ENCODE peak calls at places on chromosome 15, in nine cellular contexts. M is transverse colon, Q is HepG2, R is stomach, J is spleen, U is suprapubic skin, C is upper lobe of left lung, G is sigmoid colon, T is breast epithelium. I is an unnamed sample.

GRCh38 chr15:55884223-55884622 is 109.2 kb downstream of the NEDD4 start:
- DNase-seq in G (no peak), M (no peak), J (no peak), R (no peak), T (no peak), U (no peak), Q (no peak), C (no peak), I (no peak)

GRCh38 chr15:50262533-50262932 is 3.0 kb downstream of the HDC start:
- DNase-seq in R (no peak), T (no peak), U (no peak), M (peak; percentile 16), C (no peak), J (no peak), Q (no peak), G (no peak), I (no peak)

GRCh38 chr15:70347766-70348558 is 250.2 kb upstream of the TLE3 start:
- DNase-seq in T (peak; percentile 11), G (no peak), M (no peak), C (no peak), Q (no peak), U (no peak), R (no peak), J (no peak), I (no peak)

GRCh38 chr15:35519536-35520149 is 26.3 kb downstream of the DPH6 start:
- DNase-seq in G (no peak), J (no peak), U (no peak), C (no peak), T (no peak), Q (peak; percentile 45), M (no peak), R (no peak), I (peak; percentile 55)

GRCh38 chr15:41772720-41773331 is 1.5 kb upstream of the MAPKBP1 start:
- DNase-seq in R (peak; percentile 59), T (peak; percentile 57), G (peak; percentile 73), Q (peak; percentile 73), J (no peak), M (peak; percentile 55), U (no peak), C (no peak), I (peak; percentile 59)

GRCh38 chr15:88745696-88746095 is 57.5 kb upstream of the ACAN start:
- DNase-seq in Q (no peak), C (no peak), U (no peak), M (no peak), J (no peak), T (no peak), R (no peak), G (no peak), I (no peak)

GRCh38 chr15:22253676-22254408 is 173.5 kb downstream of the OR4M2 start:
- DNase-seq in R (no peak), U (no peak), J (no peak), M (no peak), C (no peak), Q (no peak), T (no peak), G (no peak), I (no peak)

GRCh38 chr15:64246364-64247189 is 83.8 kb upstream of the PPIB start:
- DNase-seq in R (no peak), Q (peak; percentile 61), G (no peak), T (no peak), M (no peak), U (no peak), J (no peak), C (no peak), I (no peak)

GRCh38 chr15:69679623-69680228 is 227.1 kb downstream of the RPLP1 start:
- DNase-seq in U (no peak), Q (no peak), J (no peak), G (no peak), T (no peak), M (no peak), R (no peak), C (no peak), I (no peak)

GRCh38 chr15:22888120-22888859 is 49.8 kb downstream of the NIPA2 start:
- DNase-seq in T (no peak), C (no peak), U (no peak), G (no peak), M (no peak), Q (no peak), J (no peak), R (no peak), I (no peak)

GRCh38 chr15:56390739-56391267 is 25.6 kb downstream of the TEX9 start:
- DNase-seq in M (no peak), T (no peak), G (no peak), R (no peak), U (no peak), Q (no peak), J (no peak), C (no peak), I (no peak)

GRCh38 chr15:26082069-26082832 is 219.1 kb upstream of the ATP10A start:
- DNase-seq in M (peak; percentile 94), T (peak; percentile 97), Q (peak; percentile 91), R (peak; percentile 96), C (peak; percentile 98), J (peak; percentile 96), G (peak; percentile 98), U (peak; percentile 97), I (peak; percentile 28)

GRCh38 chr15:43799209-43799944 is 643 bp downstream of the SERINC4 start:
- DNase-seq in R (no peak), J (no peak), M (peak; percentile 32), Q (no peak), C (no peak), G (no peak), U (no peak), T (no peak), I (no peak)
- H3K27ac ChIP-seq in R (peak overlapping the region; percentile 83), J (no peak overlapping the region), M (peak overlapping the region; percentile 89), Q (peak overlapping the region; percentile 71), C (peak overlapping the region; percentile 92), G (peak overlapping the region; percentile 90), U (peak overlapping the region; percentile 85), T (peak overlapping the region; percentile 93), I (peak overlapping the region; percentile 52)

GRCh38 chr15:59657635-59658125 is 365 bp upstream of the GTF2A2 start:
- DNase-seq in U (no peak), J (peak; percentile 88), C (peak; percentile 85), G (no peak), M (peak; percentile 12), T (no peak), Q (no peak), R (no peak), I (peak; percentile 34)
- TF ChIP-seq POLR2AphosphoS5 in U (no peak), J (no peak), C (no peak), G (no peak), M (no peak), T (no peak), Q (no peak), R (no peak), I (no peak)

DNA sequence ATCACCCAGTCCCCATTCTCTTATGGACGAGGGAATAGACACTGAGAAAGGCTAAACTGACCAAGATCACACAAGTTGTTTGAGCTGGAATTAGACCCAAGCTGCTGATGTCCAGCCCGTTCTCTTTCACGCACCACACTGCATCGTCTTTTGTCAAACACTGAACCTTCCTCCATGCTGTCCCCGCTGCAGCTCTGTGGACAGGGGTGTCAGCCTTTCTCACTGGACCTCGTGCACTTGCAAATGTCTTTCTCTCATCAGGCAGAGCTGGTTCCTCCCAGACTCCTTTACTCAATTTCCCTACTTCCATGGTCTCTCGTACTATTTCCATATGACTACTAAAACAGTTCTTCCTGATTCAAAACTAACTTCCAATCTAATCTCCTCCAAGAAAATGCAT is 161.6 kb downstream of the MEIS2 start:
- DNase-seq in R (no peak), Q (no peak), M (no peak), G (no peak), U (no peak), J (no peak), C (no peak), T (no peak), I (no peak)
- H3K27ac ChIP-seq in R (no peak overlapping the region), Q (no peak overlapping the region), M (no peak overlapping the region), G (no peak overlapping the region), U (no peak overlapping the region), J (no peak overlapping the region), C (no peak overlapping the region), T (no peak overlapping the region), I (no peak overlapping the region)

DNA sequence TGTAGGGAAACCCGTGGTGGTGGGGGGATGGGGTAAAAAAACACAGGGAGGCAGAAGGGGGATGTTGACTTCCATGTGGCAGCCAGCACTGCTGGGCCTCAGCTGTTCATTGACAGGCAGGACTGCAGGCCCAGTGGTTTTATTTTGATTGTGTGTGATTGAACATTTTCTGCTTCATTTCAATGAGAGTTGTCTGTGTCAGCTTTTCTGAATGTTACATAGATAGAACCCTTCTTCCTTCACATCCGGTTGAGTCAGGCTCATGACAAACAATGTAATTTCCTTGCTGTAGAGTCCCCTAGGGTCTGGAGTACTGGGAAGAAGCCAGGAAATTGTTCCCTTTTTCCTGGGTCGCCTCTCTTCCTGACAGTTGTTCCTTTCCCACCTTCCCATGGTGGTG is 8.2 kb upstream of the RPP25 start:
- DNase-seq in U (no peak), M (no peak), R (no peak), Q (no peak), T (no peak), J (no peak), G (no peak), C (no peak), I (no peak)
- TF ChIP-seq POLR2AphosphoS5 in U (no peak), M (no peak), R (no peak), Q (no peak), T (no peak), J (no peak), G (no peak), C (no peak), I (peak; percentile 48)

GRCh38 chr15:31304736-31305365 is 21.8 kb upstream of the KLF13 start:
- DNase-seq in U (no peak), C (no peak), J (no peak), G (peak; percentile 47), T (no peak), Q (no peak), R (no peak), M (no peak), I (no peak)
- H3K27ac ChIP-seq in U (no peak overlapping the region), C (no peak overlapping the region), J (no peak overlapping the region), G (no peak overlapping the region), T (no peak overlapping the region), Q (no peak overlapping the region), R (no peak overlapping the region), M (no peak overlapping the region), I (no peak overlapping the region)

GRCh38 chr15:81085213-81085612 is 48.9 kb upstream of the CFAP161 start:
- DNase-seq in T (no peak), U (no peak), C (no peak), R (no peak), J (no peak), G (no peak), M (no peak), Q (no peak), I (no peak)
- TF ChIP-seq POLR2AphosphoS5 in T (no peak), U (no peak), C (no peak), R (no peak), J (no peak), G (no peak), M (no peak), Q (no peak), I (no peak)